ENCODE peak calls at places on chromosomes 11 and 22, in nine cellular contexts. One of them, this sample, is unnamed.

GRCh38 chr11:76709756-76710155 is 39.2 kb upstream of the LRRC32 start:
- DNase-seq in left lung: no peak
- DNase-seq in IMR-90: no peak
- DNase-seq in cardiac muscle cell: no peak
- DNase-seq in psoas muscle: no peak
- DNase-seq in fibroblast of lung: no peak
- DNase-seq in tibial artery: no peak
- DNase-seq in right atrium auricular region: no peak
- DNase-seq in heart left ventricle: no peak
- DNase-seq in this sample: no peak

GRCh38 chr11:468493-468892 is 18.4 kb downstream of the PTDSS2 start:
- DNase-seq in left lung: no peak
- DNase-seq in IMR-90: no peak
- DNase-seq in cardiac muscle cell: peak; percentile 43
- DNase-seq in psoas muscle: no peak
- DNase-seq in fibroblast of lung: no peak
- DNase-seq in tibial artery: no peak
- DNase-seq in right atrium auricular region: no peak
- DNase-seq in heart left ventricle: no peak
- DNase-seq in this sample: peak; percentile 49

GRCh38 chr11:134510171-134510570 is 98.1 kb upstream of the B3GAT1 start:
- DNase-seq in left lung: peak; percentile 72
- DNase-seq in IMR-90: no peak
- DNase-seq in cardiac muscle cell: no peak
- DNase-seq in psoas muscle: no peak
- DNase-seq in fibroblast of lung: no peak
- DNase-seq in tibial artery: no peak
- DNase-seq in right atrium auricular region: no peak
- DNase-seq in heart left ventricle: no peak
- DNase-seq in this sample: no peak

GRCh38 chr22:48660104-48660794 is 1167.4 kb downstream of the BRD1 start:
- DNase-seq in left lung: peak; percentile 63
- DNase-seq in IMR-90: no peak
- DNase-seq in cardiac muscle cell: no peak
- DNase-seq in psoas muscle: no peak
- DNase-seq in fibroblast of lung: no peak
- DNase-seq in tibial artery: no peak
- DNase-seq in right atrium auricular region: no peak
- DNase-seq in heart left ventricle: no peak
- DNase-seq in this sample: no peak

GRCh38 chr22:40855104-40855959 is 1.1 kb downstream of the ST13 start:
- DNase-seq in left lung: no peak
- DNase-seq in IMR-90: no peak
- DNase-seq in cardiac muscle cell: no peak
- DNase-seq in psoas muscle: peak; percentile 53
- DNase-seq in fibroblast of lung: peak; percentile 29
- DNase-seq in tibial artery: no peak
- DNase-seq in right atrium auricular region: no peak
- DNase-seq in heart left ventricle: no peak
- DNase-seq in this sample: peak; percentile 29

GRCh38 chr22:42229455-42230149 is 40.9 kb downstream of the TCF20 start:
- DNase-seq in left lung: no peak
- DNase-seq in IMR-90: peak; percentile 54
- DNase-seq in cardiac muscle cell: no peak
- DNase-seq in psoas muscle: no peak
- DNase-seq in fibroblast of lung: peak; percentile 61
- DNase-seq in tibial artery: no peak
- DNase-seq in right atrium auricular region: no peak
- DNase-seq in heart left ventricle: no peak
- DNase-seq in this sample: peak; percentile 63

GRCh38 chr22:17476838-17477237 is 86.5 kb upstream of the SLC25A18 start:
- DNase-seq in left lung: no peak
- DNase-seq in IMR-90: no peak
- DNase-seq in cardiac muscle cell: no peak
- DNase-seq in psoas muscle: no peak
- DNase-seq in fibroblast of lung: peak; percentile 66
- DNase-seq in tibial artery: no peak
- DNase-seq in right atrium auricular region: no peak
- DNase-seq in heart left ventricle: no peak
- DNase-seq in this sample: no peak

GRCh38 chr11:8192896-8193209 is 24.0 kb upstream of the RIC3 start:
- DNase-seq in left lung: no peak
- DNase-seq in IMR-90: no peak
- DNase-seq in cardiac muscle cell: no peak
- DNase-seq in psoas muscle: no peak
- DNase-seq in fibroblast of lung: no peak
- DNase-seq in tibial artery: no peak
- DNase-seq in right atrium auricular region: no peak
- DNase-seq in heart left ventricle: no peak
- DNase-seq in this sample: no peak

GRCh38 chr11:68314886-68315580 is 2.6 kb downstream of the LRP5 start:
- DNase-seq in left lung: no peak
- DNase-seq in IMR-90: peak; percentile 59
- DNase-seq in cardiac muscle cell: peak; percentile 26
- DNase-seq in psoas muscle: no peak
- DNase-seq in fibroblast of lung: peak; percentile 38
- DNase-seq in tibial artery: no peak
- DNase-seq in right atrium auricular region: no peak
- DNase-seq in heart left ventricle: peak; percentile 56
- DNase-seq in this sample: no peak

GRCh38 chr11:68312780-68313573 is 586 bp downstream of the LRP5 start:
- DNase-seq in left lung: no peak
- DNase-seq in IMR-90: no peak
- DNase-seq in cardiac muscle cell: peak; percentile 51
- DNase-seq in psoas muscle: peak; percentile 68
- DNase-seq in fibroblast of lung: no peak
- DNase-seq in tibial artery: no peak
- DNase-seq in right atrium auricular region: no peak
- DNase-seq in heart left ventricle: no peak
- DNase-seq in this sample: no peak

GRCh38 chr11:68312117-68312779 is at the start of gene LRP5:
- DNase-seq in left lung: peak; percentile 78
- DNase-seq in IMR-90: peak; percentile 10
- DNase-seq in cardiac muscle cell: peak; percentile 71
- DNase-seq in psoas muscle: no peak
- DNase-seq in fibroblast of lung: no peak
- DNase-seq in tibial artery: no peak
- DNase-seq in right atrium auricular region: no peak
- DNase-seq in heart left ventricle: peak; percentile 46
- DNase-seq in this sample: no peak

GRCh38 chr11:68314203-68314885 is 2.0 kb downstream of the LRP5 start:
- DNase-seq in left lung: no peak
- DNase-seq in IMR-90: no peak
- DNase-seq in cardiac muscle cell: peak; percentile 19
- DNase-seq in psoas muscle: no peak
- DNase-seq in fibroblast of lung: peak; percentile 25
- DNase-seq in tibial artery: no peak
- DNase-seq in right atrium auricular region: no peak
- DNase-seq in heart left ventricle: no peak
- DNase-seq in this sample: no peak

GRCh38 chr11:68313574-68314202 is 1.3 kb downstream of the LRP5 start:
- DNase-seq in left lung: no peak
- DNase-seq in IMR-90: peak; percentile 30
- DNase-seq in cardiac muscle cell: peak; percentile 49
- DNase-seq in psoas muscle: no peak
- DNase-seq in fibroblast of lung: peak; percentile 38
- DNase-seq in tibial artery: no peak
- DNase-seq in right atrium auricular region: no peak
- DNase-seq in heart left ventricle: no peak
- DNase-seq in this sample: no peak
- H3K4me1 ChIP-seq in left lung: peaks cover 55% of the 10 kb centered on the region
- H3K4me1 ChIP-seq in IMR-90: peaks cover 13% of the 10 kb centered on the region
- H3K4me1 ChIP-seq in cardiac muscle cell: peaks cover 25% of the 10 kb centered on the region
- H3K4me1 ChIP-seq in psoas muscle: peaks cover 39% of the 10 kb centered on the region
- H3K4me1 ChIP-seq in fibroblast of lung: peaks cover 2% of the 10 kb centered on the region
- H3K4me1 ChIP-seq in tibial artery: peaks cover 43% of the 10 kb centered on the region
- H3K4me1 ChIP-seq in right atrium auricular region: peaks cover 47% of the 10 kb centered on the region
- H3K4me1 ChIP-seq in heart left ventricle: peaks cover 48% of the 10 kb centered on the region
- H3K4me1 ChIP-seq in this sample: peaks cover 11% of the 10 kb centered on the region

GRCh38 chr11:20289732-20290131 is 73.8 kb upstream of the HTATIP2 start:
- DNase-seq in left lung: no peak
- DNase-seq in IMR-90: no peak
- DNase-seq in cardiac muscle cell: no peak
- DNase-seq in psoas muscle: no peak
- DNase-seq in fibroblast of lung: no peak
- DNase-seq in tibial artery: no peak
- DNase-seq in right atrium auricular region: no peak
- DNase-seq in heart left ventricle: no peak
- DNase-seq in this sample: no peak

GRCh38 chr11:20293992-20294391 is 69.5 kb upstream of the HTATIP2 start:
- DNase-seq in left lung: no peak
- DNase-seq in IMR-90: no peak
- DNase-seq in cardiac muscle cell: no peak
- DNase-seq in psoas muscle: no peak
- DNase-seq in fibroblast of lung: no peak
- DNase-seq in tibial artery: no peak
- DNase-seq in right atrium auricular region: no peak
- DNase-seq in heart left ventricle: no peak
- DNase-seq in this sample: no peak

GRCh38 chr11:20293531-20293930 is 70.0 kb upstream of the HTATIP2 start:
- DNase-seq in left lung: no peak
- DNase-seq in IMR-90: no peak
- DNase-seq in cardiac muscle cell: no peak
- DNase-seq in psoas muscle: no peak
- DNase-seq in fibroblast of lung: no peak
- DNase-seq in tibial artery: no peak
- DNase-seq in right atrium auricular region: no peak
- DNase-seq in heart left ventricle: no peak
- DNase-seq in this sample: no peak
- TF ChIP-seq CTCF in left lung: no peak
- TF ChIP-seq CTCF in IMR-90: no peak
- TF ChIP-seq CTCF in cardiac muscle cell: no peak
- TF ChIP-seq CTCF in psoas muscle: no peak
- TF ChIP-seq CTCF in fibroblast of lung: no peak
- TF ChIP-seq CTCF in tibial artery: no peak
- TF ChIP-seq CTCF in right atrium auricular region: no peak
- TF ChIP-seq CTCF in heart left ventricle: no peak
- TF ChIP-seq CTCF in this sample: no peak

DNA sequence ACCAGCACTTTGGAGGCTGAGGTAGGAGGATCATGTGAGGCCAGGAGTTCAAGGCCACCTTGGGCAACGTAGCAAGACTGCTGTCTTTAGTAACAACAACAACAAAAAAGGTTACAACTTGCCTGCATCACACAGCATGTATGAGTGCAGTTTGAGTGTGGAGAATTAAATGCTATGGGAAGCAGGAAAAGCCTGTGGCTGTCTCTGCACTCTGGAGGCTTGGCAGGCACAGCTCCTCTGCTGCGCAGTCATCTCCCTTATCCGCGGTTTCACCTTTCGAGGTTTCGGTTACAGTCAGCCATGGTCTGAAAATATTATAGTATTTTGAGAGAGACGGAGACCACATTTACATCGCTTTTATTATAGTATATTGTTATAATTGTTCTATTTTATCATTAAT is 2.9 kb downstream of the MICAL2 start:
- DNase-seq in left lung: no peak
- DNase-seq in IMR-90: peak; percentile 57
- DNase-seq in cardiac muscle cell: no peak
- DNase-seq in psoas muscle: no peak
- DNase-seq in fibroblast of lung: no peak
- DNase-seq in tibial artery: no peak
- DNase-seq in right atrium auricular region: no peak
- DNase-seq in heart left ventricle: no peak
- DNase-seq in this sample: peak; percentile 63
- H3K4me1 ChIP-seq in left lung: peaks cover 61% of the 10 kb centered on the region
- H3K4me1 ChIP-seq in IMR-90: peaks cover 50% of the 10 kb centered on the region
- H3K4me1 ChIP-seq in cardiac muscle cell: peaks cover 39% of the 10 kb centered on the region
- H3K4me1 ChIP-seq in psoas muscle: peaks cover 12% of the 10 kb centered on the region
- H3K4me1 ChIP-seq in fibroblast of lung: peaks cover 21% of the 10 kb centered on the region
- H3K4me1 ChIP-seq in tibial artery: peaks cover 52% of the 10 kb centered on the region
- H3K4me1 ChIP-seq in right atrium auricular region: peaks cover 71% of the 10 kb centered on the region
- H3K4me1 ChIP-seq in heart left ventricle: peaks cover 74% of the 10 kb centered on the region
- H3K4me1 ChIP-seq in this sample: peaks cover 35% of the 10 kb centered on the region

GRCh38 chr11:120746395-120746794 is 234.8 kb downstream of the GRIK4 start:
- DNase-seq in left lung: no peak
- DNase-seq in IMR-90: no peak
- DNase-seq in cardiac muscle cell: peak; percentile 21
- DNase-seq in psoas muscle: no peak
- DNase-seq in fibroblast of lung: no peak
- DNase-seq in tibial artery: no peak
- DNase-seq in right atrium auricular region: no peak
- DNase-seq in heart left ventricle: no peak
- DNase-seq in this sample: no peak

GRCh38 chr11:120747801-120748484 is 236.4 kb downstream of the GRIK4 start:
- DNase-seq in left lung: no peak
- DNase-seq in IMR-90: no peak
- DNase-seq in cardiac muscle cell: no peak
- DNase-seq in psoas muscle: no peak
- DNase-seq in fibroblast of lung: no peak
- DNase-seq in tibial artery: no peak
- DNase-seq in right atrium auricular region: no peak
- DNase-seq in heart left ventricle: no peak
- DNase-seq in this sample: no peak

GRCh38 chr11:120746836-120747609 is 235.5 kb downstream of the GRIK4 start:
- DNase-seq in left lung: no peak
- DNase-seq in IMR-90: no peak
- DNase-seq in cardiac muscle cell: no peak
- DNase-seq in psoas muscle: no peak
- DNase-seq in fibroblast of lung: peak; percentile 20
- DNase-seq in tibial artery: no peak
- DNase-seq in right atrium auricular region: no peak
- DNase-seq in heart left ventricle: no peak
- DNase-seq in this sample: no peak

GRCh38 chr11:120740424-120740823 is 228.9 kb downstream of the GRIK4 start:
- DNase-seq in left lung: no peak
- DNase-seq in IMR-90: no peak
- DNase-seq in cardiac muscle cell: no peak
- DNase-seq in psoas muscle: no peak
- DNase-seq in fibroblast of lung: no peak
- DNase-seq in tibial artery: no peak
- DNase-seq in right atrium auricular region: no peak
- DNase-seq in heart left ventricle: no peak
- DNase-seq in this sample: no peak

DNA sequence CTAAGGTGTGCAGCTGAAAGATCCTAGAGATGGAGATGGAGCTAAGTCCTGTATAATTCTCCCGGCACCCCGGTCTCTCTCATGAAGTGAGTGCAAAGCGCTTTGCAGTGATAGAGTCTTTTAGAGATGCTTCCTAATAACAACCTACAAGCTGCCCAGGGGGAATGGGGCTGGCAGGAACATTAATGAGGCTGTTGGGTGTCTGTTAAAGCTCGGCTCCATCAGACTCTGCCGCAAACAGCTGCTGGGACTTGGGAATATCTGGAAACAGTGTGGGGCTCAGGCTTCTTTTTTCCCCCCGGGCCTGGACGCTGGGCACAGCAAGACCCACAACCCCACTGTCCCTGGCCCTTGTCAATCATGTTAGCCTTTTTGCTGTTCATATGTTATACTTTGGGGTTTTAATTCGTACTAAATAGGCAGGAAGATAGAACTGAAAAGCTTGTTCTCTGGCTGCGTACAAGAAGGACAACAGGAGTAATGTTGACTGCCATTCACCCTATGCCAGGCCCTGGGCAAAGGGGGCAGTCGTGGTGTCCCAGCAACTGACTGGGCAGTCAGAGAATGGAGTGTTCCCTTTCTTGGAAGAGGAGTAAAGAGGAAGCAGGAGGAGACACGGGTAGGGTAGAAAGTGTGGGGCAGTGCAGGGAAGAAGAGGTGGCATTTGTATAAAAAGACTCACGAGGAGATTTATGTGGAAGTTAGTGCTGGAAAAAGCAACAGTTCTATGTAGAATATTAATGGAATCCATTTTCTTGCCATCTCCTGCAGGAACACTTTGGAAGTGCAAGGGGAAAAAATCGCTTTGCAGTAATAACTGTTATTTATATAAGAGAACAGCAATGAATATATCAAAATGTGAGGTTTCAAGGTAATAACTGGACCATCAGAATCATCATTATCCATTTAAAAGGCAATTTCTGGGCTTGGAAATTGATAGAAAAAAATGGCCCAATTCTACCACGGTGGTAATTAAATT is 232.8 kb downstream of the GRIK4 start:
- DNase-seq in left lung: no peak
- DNase-seq in IMR-90: no peak
- DNase-seq in cardiac muscle cell: no peak
- DNase-seq in psoas muscle: no peak
- DNase-seq in fibroblast of lung: no peak
- DNase-seq in tibial artery: no peak
- DNase-seq in right atrium auricular region: no peak
- DNase-seq in heart left ventricle: no peak
- DNase-seq in this sample: no peak
- TF ChIP-seq CTCF in left lung: no peak
- TF ChIP-seq CTCF in IMR-90: no peak
- TF ChIP-seq CTCF in cardiac muscle cell: no peak
- TF ChIP-seq CTCF in psoas muscle: no peak
- TF ChIP-seq CTCF in fibroblast of lung: no peak
- TF ChIP-seq CTCF in tibial artery: no peak
- TF ChIP-seq CTCF in right atrium auricular region: no peak
- TF ChIP-seq CTCF in heart left ventricle: no peak
- TF ChIP-seq CTCF in this sample: no peak